ENCODE peak calls at places on chromosomes 4 and X, in seven cellular contexts. K, X, M, A, E, N and L are unnamed samples.

GRCh38 chr4:66927937-66928336 is 617.4 kb downstream of the CENPC start:
- DNase-seq in X (no peak), A (peak), K (no peak), N (no peak), M (no peak), E (no peak), L (no peak)

GRCh38 chrX:70720721-70721120 is 187.8 kb downstream of the TEX11 start:
- DNase-seq in N (no peak), M (peak), A (no peak), K (no peak), X (no peak), E (no peak), L (no peak)

GRCh38 chrX:11239230-11239629 is 54.0 kb upstream of the AMELX start:
- DNase-seq in M (peak), N (no peak), A (no peak), K (no peak), E (no peak), X (peak), L (no peak)

GRCh38 chrX:7586126-7586525 is 256.8 kb upstream of the VCX start:
- DNase-seq in N (no peak), K (no peak), E (no peak), M (peak), X (peak), A (peak), L (no peak)

GRCh38 chr4:6134612-6135220 is 65.6 kb downstream of the JAKMIP1 start:
- DNase-seq in K (no peak), E (no peak), A (no peak), N (no peak), X (no peak), M (no peak), L (no peak)

GRCh38 chr4:140233811-140234696 is 80.1 kb upstream of the MAML3 start:
- DNase-seq in E (no peak), M (peak), N (no peak), K (no peak), X (peak), A (no peak), L (no peak)

GRCh38 chrX:110087485-110088356 is 84.8 kb downstream of the TMEM164 start:
- DNase-seq in E (no peak), A (no peak), K (no peak), X (no peak), M (peak), N (no peak), L (no peak)

GRCh38 chr4:54560513-54560912 is 97.2 kb upstream of the KIT start:
- DNase-seq in X (no peak), M (no peak), K (no peak), N (no peak), E (no peak), A (no peak), L (no peak)

GRCh38 chrX:19554786-19555185 is 39.5 kb upstream of the MAP3K15 start:
- DNase-seq in A (no peak), K (no peak), M (peak), N (no peak), X (no peak), E (no peak), L (no peak)

GRCh38 chr4:8439914-8440490 is 521 bp downstream of the ACOX3 start:
- DNase-seq in K (no peak), X (no peak), E (no peak), M (no peak), N (peak), A (no peak), L (no peak)

GRCh38 chr4:119040711-119041185 is 94.9 kb upstream of the MYOZ2 start:
- DNase-seq in M (peak), A (peak), X (no peak), K (no peak), N (no peak), E (no peak), L (no peak)

GRCh38 chr4:56821394-56822263 is at the start of gene SPINK2:
- DNase-seq in X (peak), M (no peak), E (peak), N (peak), A (no peak), K (no peak), L (no peak)

GRCh38 chr4:161320377-161320776 is 843.4 kb downstream of the FSTL5 start:
- DNase-seq in M (peak), X (peak), N (peak), A (no peak), E (no peak), K (no peak), L (no peak)

GRCh38 chr4:22391548-22391947 is 124.3 kb downstream of the ADGRA3 start:
- DNase-seq in E (no peak), X (no peak), K (no peak), N (no peak), A (no peak), M (peak), L (no peak)

GRCh38 chrX:148940411-148940996 is 440.1 kb downstream of the AFF2 start:
- DNase-seq in M (no peak), X (no peak), A (no peak), K (no peak), E (no peak), N (no peak), L (no peak)

GRCh38 chr4:70969076-70969475 is 24.4 kb upstream of the DCK start:
- DNase-seq in A (no peak), M (no peak), N (no peak), X (no peak), E (no peak), K (no peak), L (no peak)

GRCh38 chr4:70183168-70183939 is 12.2 kb upstream of the ODAM start:
- DNase-seq in K (no peak), M (peak), A (no peak), X (peak), E (no peak), N (peak), L (no peak)

GRCh38 chr4:149707862-149708261 is 107.8 kb downstream of the IQCM start:
- DNase-seq in X (no peak), E (no peak), A (no peak), K (no peak), N (no peak), M (no peak), L (no peak)

GRCh38 chr4:37889849-37890500 is 909 bp upstream of the TBC1D1 start:
- DNase-seq in A (peak), M (no peak), N (no peak), E (no peak), X (no peak), K (no peak), L (no peak)

GRCh38 chrX:74422576-74423288 is 1.4 kb downstream of the SLC16A2 start:
- DNase-seq in X (no peak), K (peak), E (no peak), A (no peak), N (peak), M (peak), L (peak)

GRCh38 chrX:41198410-41198809 is 113.2 kb downstream of the USP9X start:
- DNase-seq in X (no peak), E (no peak), M (no peak), K (no peak), N (no peak), A (no peak), L (no peak)

GRCh38 chr4:99679204-99679603 is 21.6 kb upstream of the C4orf54 start:
- DNase-seq in M (peak), X (peak), N (no peak), K (peak), A (no peak), E (no peak), L (no peak)

GRCh38 chrX:12686324-12686723 is 104.9 kb upstream of the PRPS2 start:
- DNase-seq in E (no peak), K (no peak), N (no peak), M (no peak), A (no peak), X (no peak), L (no peak)

GRCh38 chrX:70970482-70970999 is 39.6 kb upstream of the SLC7A3 start:
- DNase-seq in X (peak), K (no peak), A (peak), N (peak), M (peak), E (no peak), L (no peak)

GRCh38 chrX:16788477-16788876 is 2.2 kb downstream of the TXLNG start:
- DNase-seq in N (no peak), K (no peak), M (peak), A (no peak), X (no peak), E (no peak), L (no peak)

GRCh38 chr4:128228021-128228571 is 59.5 kb downstream of the PGRMC2 start:
- DNase-seq in X (no peak), E (no peak), N (no peak), K (no peak), A (no peak), M (peak), L (no peak)

GRCh38 chrX:71996826-71997225 is 86.2 kb downstream of the NHSL2 start:
- DNase-seq in A (no peak), X (no peak), K (no peak), M (no peak), E (no peak), N (no peak), L (no peak)

GRCh38 chr4:155426953-155427352 is 50.2 kb upstream of the MAP9 start:
- DNase-seq in K (no peak), A (no peak), E (no peak), M (no peak), X (no peak), N (peak), L (no peak)

GRCh38 chr4:7956306-7957112 is 16.8 kb upstream of the AFAP1 start:
- DNase-seq in X (peak), K (no peak), E (no peak), A (peak), M (peak), N (no peak), L (peak)

GRCh38 chr4:74327751-74328150 is 19.5 kb downstream of the EPGN start:
- DNase-seq in K (no peak), E (no peak), M (no peak), N (no peak), X (no peak), A (no peak), L (no peak)

GRCh38 chrX:120446503-120446902 is 22.6 kb downstream of the LAMP2 start:
- DNase-seq in X (peak), E (no peak), N (no peak), K (no peak), A (no peak), M (peak), L (no peak)

GRCh38 chrX:79366888-79367749 is at the start of gene ITM2A:
- DNase-seq in A (no peak), M (no peak), X (no peak), N (no peak), E (peak), K (peak), L (no peak)

GRCh38 chrX:109310031-109310430 is 171.9 kb downstream of the GUCY2F start:
- DNase-seq in N (no peak), M (no peak), A (no peak), K (no peak), E (no peak), X (no peak), L (no peak)